ENCODE peak calls at places on chromosomes 12 and 14, in seven cellular contexts. One of them, this sample, is unnamed.

GRCh38 chr12:94141004-94141764 is 7.2 kb upstream of the PLXNC1 start:
- DNase-seq in epithelial cell of esophagus: no peak
- DNase-seq in activated naive CD4-positive, alpha-beta T cell treated with Interleukin-2 at 50 U/mL for 16 hours: no peak
- DNase-seq in activated CD4-positive, CD25-positive, alpha-beta regulatory T cell treated with anti-CD3 and anti-CD28 coated beads, Interleukin-2, amount 50 U/mL, for 72 hours: no peak
- DNase-seq in thyroid gland: no peak
- DNase-seq in CD8-positive, alpha-beta T cell: no peak
- DNase-seq in CD4-positive, alpha-beta T cell: no peak
- DNase-seq in this sample: no peak

GRCh38 chr12:57772429-57773322 is at the start of gene EEF1AKMT3:
- DNase-seq in epithelial cell of esophagus: peak; percentile 64
- DNase-seq in activated naive CD4-positive, alpha-beta T cell treated with Interleukin-2 at 50 U/mL for 16 hours: peak; percentile 48
- DNase-seq in activated CD4-positive, CD25-positive, alpha-beta regulatory T cell treated with anti-CD3 and anti-CD28 coated beads, Interleukin-2, amount 50 U/mL, for 72 hours: peak; percentile 48
- DNase-seq in thyroid gland: peak; percentile 70
- DNase-seq in CD8-positive, alpha-beta T cell: no peak
- DNase-seq in CD4-positive, alpha-beta T cell: no peak
- DNase-seq in this sample: no peak

GRCh38 chr12:76422154-76422877 is 74.1 kb upstream of the BBS10 start:
- DNase-seq in epithelial cell of esophagus: no peak
- DNase-seq in activated naive CD4-positive, alpha-beta T cell treated with Interleukin-2 at 50 U/mL for 16 hours: no peak
- DNase-seq in activated CD4-positive, CD25-positive, alpha-beta regulatory T cell treated with anti-CD3 and anti-CD28 coated beads, Interleukin-2, amount 50 U/mL, for 72 hours: no peak
- DNase-seq in thyroid gland: no peak
- DNase-seq in CD8-positive, alpha-beta T cell: no peak
- DNase-seq in CD4-positive, alpha-beta T cell: no peak
- DNase-seq in this sample: no peak

GRCh38 chr12:110998165-110998564 is 77.8 kb upstream of the MYL2 start:
- DNase-seq in epithelial cell of esophagus: no peak
- DNase-seq in activated naive CD4-positive, alpha-beta T cell treated with Interleukin-2 at 50 U/mL for 16 hours: no peak
- DNase-seq in activated CD4-positive, CD25-positive, alpha-beta regulatory T cell treated with anti-CD3 and anti-CD28 coated beads, Interleukin-2, amount 50 U/mL, for 72 hours: no peak
- DNase-seq in thyroid gland: no peak
- DNase-seq in CD8-positive, alpha-beta T cell: no peak
- DNase-seq in CD4-positive, alpha-beta T cell: no peak
- DNase-seq in this sample: no peak

GRCh38 chr14:52267501-52268190 is at the start of gene PTGDR:
- DNase-seq in epithelial cell of esophagus: peak; percentile 13
- DNase-seq in activated naive CD4-positive, alpha-beta T cell treated with Interleukin-2 at 50 U/mL for 16 hours: peak; percentile 65
- DNase-seq in activated CD4-positive, CD25-positive, alpha-beta regulatory T cell treated with anti-CD3 and anti-CD28 coated beads, Interleukin-2, amount 50 U/mL, for 72 hours: no peak
- DNase-seq in thyroid gland: no peak
- DNase-seq in CD8-positive, alpha-beta T cell: peak; percentile 23
- DNase-seq in CD4-positive, alpha-beta T cell: no peak
- DNase-seq in this sample: no peak

GRCh38 chr14:99441157-99441870 is 39.3 kb downstream of the SETD3 start:
- DNase-seq in epithelial cell of esophagus: no peak
- DNase-seq in activated naive CD4-positive, alpha-beta T cell treated with Interleukin-2 at 50 U/mL for 16 hours: no peak
- DNase-seq in activated CD4-positive, CD25-positive, alpha-beta regulatory T cell treated with anti-CD3 and anti-CD28 coated beads, Interleukin-2, amount 50 U/mL, for 72 hours: no peak
- DNase-seq in thyroid gland: no peak
- DNase-seq in CD8-positive, alpha-beta T cell: no peak
- DNase-seq in CD4-positive, alpha-beta T cell: no peak
- DNase-seq in this sample: no peak

GRCh38 chr14:69090187-69090789 is 62.6 kb downstream of the DCAF5 start:
- DNase-seq in epithelial cell of esophagus: peak; percentile 78
- DNase-seq in activated naive CD4-positive, alpha-beta T cell treated with Interleukin-2 at 50 U/mL for 16 hours: peak; percentile 6
- DNase-seq in activated CD4-positive, CD25-positive, alpha-beta regulatory T cell treated with anti-CD3 and anti-CD28 coated beads, Interleukin-2, amount 50 U/mL, for 72 hours: no peak
- DNase-seq in thyroid gland: peak; percentile 55
- DNase-seq in CD8-positive, alpha-beta T cell: no peak
- DNase-seq in CD4-positive, alpha-beta T cell: peak; percentile 13
- DNase-seq in this sample: peak; percentile 56

GRCh38 chr14:50531595-50532501 is 521 bp downstream of the MAP4K5 start:
- DNase-seq in epithelial cell of esophagus: peak; percentile 48
- DNase-seq in activated naive CD4-positive, alpha-beta T cell treated with Interleukin-2 at 50 U/mL for 16 hours: peak; percentile 28
- DNase-seq in activated CD4-positive, CD25-positive, alpha-beta regulatory T cell treated with anti-CD3 and anti-CD28 coated beads, Interleukin-2, amount 50 U/mL, for 72 hours: peak; percentile 58
- DNase-seq in thyroid gland: peak; percentile 52
- DNase-seq in CD8-positive, alpha-beta T cell: peak; percentile 10
- DNase-seq in CD4-positive, alpha-beta T cell: peak; percentile 11
- DNase-seq in this sample: no peak

GRCh38 chr12:27542628-27543027 is 18.6 kb downstream of the PPFIBP1 start:
- DNase-seq in epithelial cell of esophagus: peak; percentile 95
- DNase-seq in activated naive CD4-positive, alpha-beta T cell treated with Interleukin-2 at 50 U/mL for 16 hours: no peak
- DNase-seq in activated CD4-positive, CD25-positive, alpha-beta regulatory T cell treated with anti-CD3 and anti-CD28 coated beads, Interleukin-2, amount 50 U/mL, for 72 hours: no peak
- DNase-seq in thyroid gland: no peak
- DNase-seq in CD8-positive, alpha-beta T cell: no peak
- DNase-seq in CD4-positive, alpha-beta T cell: no peak
- DNase-seq in this sample: peak; percentile 85

GRCh38 chr12:89083491-89083890 is 268.8 kb downstream of the DUSP6 start:
- DNase-seq in epithelial cell of esophagus: no peak
- DNase-seq in activated naive CD4-positive, alpha-beta T cell treated with Interleukin-2 at 50 U/mL for 16 hours: no peak
- DNase-seq in activated CD4-positive, CD25-positive, alpha-beta regulatory T cell treated with anti-CD3 and anti-CD28 coated beads, Interleukin-2, amount 50 U/mL, for 72 hours: no peak
- DNase-seq in thyroid gland: no peak
- DNase-seq in CD8-positive, alpha-beta T cell: no peak
- DNase-seq in CD4-positive, alpha-beta T cell: no peak
- DNase-seq in this sample: no peak

GRCh38 chr14:95385701-95386100 is 66.0 kb upstream of the CLMN start:
- DNase-seq in epithelial cell of esophagus: no peak
- DNase-seq in activated naive CD4-positive, alpha-beta T cell treated with Interleukin-2 at 50 U/mL for 16 hours: no peak
- DNase-seq in activated CD4-positive, CD25-positive, alpha-beta regulatory T cell treated with anti-CD3 and anti-CD28 coated beads, Interleukin-2, amount 50 U/mL, for 72 hours: no peak
- DNase-seq in thyroid gland: no peak
- DNase-seq in CD8-positive, alpha-beta T cell: no peak
- DNase-seq in CD4-positive, alpha-beta T cell: no peak
- DNase-seq in this sample: no peak

GRCh38 chr14:102819176-102819628 is 42.0 kb downstream of the TRAF3 start:
- DNase-seq in epithelial cell of esophagus: peak; percentile 71
- DNase-seq in activated naive CD4-positive, alpha-beta T cell treated with Interleukin-2 at 50 U/mL for 16 hours: peak; percentile 86
- DNase-seq in activated CD4-positive, CD25-positive, alpha-beta regulatory T cell treated with anti-CD3 and anti-CD28 coated beads, Interleukin-2, amount 50 U/mL, for 72 hours: peak; percentile 79
- DNase-seq in thyroid gland: no peak
- DNase-seq in CD8-positive, alpha-beta T cell: no peak
- DNase-seq in CD4-positive, alpha-beta T cell: peak; percentile 17
- DNase-seq in this sample: no peak

GRCh38 chr14:102255401-102256190 is 49.4 kb downstream of the MOK start:
- DNase-seq in epithelial cell of esophagus: peak; percentile 41
- DNase-seq in activated naive CD4-positive, alpha-beta T cell treated with Interleukin-2 at 50 U/mL for 16 hours: no peak
- DNase-seq in activated CD4-positive, CD25-positive, alpha-beta regulatory T cell treated with anti-CD3 and anti-CD28 coated beads, Interleukin-2, amount 50 U/mL, for 72 hours: no peak
- DNase-seq in thyroid gland: no peak
- DNase-seq in CD8-positive, alpha-beta T cell: no peak
- DNase-seq in CD4-positive, alpha-beta T cell: no peak
- DNase-seq in this sample: peak; percentile 37

GRCh38 chr14:36553650-36554260 is 28.7 kb downstream of the NKX2-8 start:
- DNase-seq in epithelial cell of esophagus: peak; percentile 60
- DNase-seq in activated naive CD4-positive, alpha-beta T cell treated with Interleukin-2 at 50 U/mL for 16 hours: no peak
- DNase-seq in activated CD4-positive, CD25-positive, alpha-beta regulatory T cell treated with anti-CD3 and anti-CD28 coated beads, Interleukin-2, amount 50 U/mL, for 72 hours: no peak
- DNase-seq in thyroid gland: peak; percentile 24
- DNase-seq in CD8-positive, alpha-beta T cell: no peak
- DNase-seq in CD4-positive, alpha-beta T cell: no peak
- DNase-seq in this sample: peak; percentile 54

GRCh38 chr12:114721266-114721665 is 37.3 kb upstream of the TBX3 start:
- DNase-seq in epithelial cell of esophagus: no peak
- DNase-seq in activated naive CD4-positive, alpha-beta T cell treated with Interleukin-2 at 50 U/mL for 16 hours: no peak
- DNase-seq in activated CD4-positive, CD25-positive, alpha-beta regulatory T cell treated with anti-CD3 and anti-CD28 coated beads, Interleukin-2, amount 50 U/mL, for 72 hours: no peak
- DNase-seq in thyroid gland: no peak
- DNase-seq in CD8-positive, alpha-beta T cell: no peak
- DNase-seq in CD4-positive, alpha-beta T cell: no peak
- DNase-seq in this sample: no peak

GRCh38 chr12:67716817-67717216 is 68.3 kb downstream of the DYRK2 start:
- DNase-seq in epithelial cell of esophagus: peak; percentile 72
- DNase-seq in activated naive CD4-positive, alpha-beta T cell treated with Interleukin-2 at 50 U/mL for 16 hours: no peak
- DNase-seq in activated CD4-positive, CD25-positive, alpha-beta regulatory T cell treated with anti-CD3 and anti-CD28 coated beads, Interleukin-2, amount 50 U/mL, for 72 hours: no peak
- DNase-seq in thyroid gland: no peak
- DNase-seq in CD8-positive, alpha-beta T cell: no peak
- DNase-seq in CD4-positive, alpha-beta T cell: no peak
- DNase-seq in this sample: peak; percentile 80

GRCh38 chr12:71846322-71846940 is 6.9 kb downstream of the TBC1D15 start:
- DNase-seq in epithelial cell of esophagus: peak; percentile 59
- DNase-seq in activated naive CD4-positive, alpha-beta T cell treated with Interleukin-2 at 50 U/mL for 16 hours: no peak
- DNase-seq in activated CD4-positive, CD25-positive, alpha-beta regulatory T cell treated with anti-CD3 and anti-CD28 coated beads, Interleukin-2, amount 50 U/mL, for 72 hours: no peak
- DNase-seq in thyroid gland: no peak
- DNase-seq in CD8-positive, alpha-beta T cell: no peak
- DNase-seq in CD4-positive, alpha-beta T cell: no peak
- DNase-seq in this sample: peak; percentile 63

GRCh38 chr14:28767851-28768548 is 1.4 kb downstream of the FOXG1 start:
- DNase-seq in epithelial cell of esophagus: no peak
- DNase-seq in activated naive CD4-positive, alpha-beta T cell treated with Interleukin-2 at 50 U/mL for 16 hours: no peak
- DNase-seq in activated CD4-positive, CD25-positive, alpha-beta regulatory T cell treated with anti-CD3 and anti-CD28 coated beads, Interleukin-2, amount 50 U/mL, for 72 hours: no peak
- DNase-seq in thyroid gland: no peak
- DNase-seq in CD8-positive, alpha-beta T cell: no peak
- DNase-seq in CD4-positive, alpha-beta T cell: no peak
- DNase-seq in this sample: no peak

GRCh38 chr14:63051301-63051700 is 6.0 kb upstream of the KCNH5 start:
- DNase-seq in epithelial cell of esophagus: peak; percentile 69
- DNase-seq in activated naive CD4-positive, alpha-beta T cell treated with Interleukin-2 at 50 U/mL for 16 hours: no peak
- DNase-seq in activated CD4-positive, CD25-positive, alpha-beta regulatory T cell treated with anti-CD3 and anti-CD28 coated beads, Interleukin-2, amount 50 U/mL, for 72 hours: no peak
- DNase-seq in thyroid gland: no peak
- DNase-seq in CD8-positive, alpha-beta T cell: no peak
- DNase-seq in CD4-positive, alpha-beta T cell: no peak
- DNase-seq in this sample: no peak

GRCh38 chr12:128381537-128381936 is 114.6 kb downstream of the TMEM132C start:
- DNase-seq in epithelial cell of esophagus: no peak
- DNase-seq in activated naive CD4-positive, alpha-beta T cell treated with Interleukin-2 at 50 U/mL for 16 hours: no peak
- DNase-seq in activated CD4-positive, CD25-positive, alpha-beta regulatory T cell treated with anti-CD3 and anti-CD28 coated beads, Interleukin-2, amount 50 U/mL, for 72 hours: no peak
- DNase-seq in thyroid gland: no peak
- DNase-seq in CD8-positive, alpha-beta T cell: no peak
- DNase-seq in CD4-positive, alpha-beta T cell: no peak
- DNase-seq in this sample: no peak

GRCh38 chr14:86505808-86506207 is 975.9 kb downstream of the FLRT2 start:
- DNase-seq in epithelial cell of esophagus: peak; percentile 50
- DNase-seq in activated naive CD4-positive, alpha-beta T cell treated with Interleukin-2 at 50 U/mL for 16 hours: no peak
- DNase-seq in activated CD4-positive, CD25-positive, alpha-beta regulatory T cell treated with anti-CD3 and anti-CD28 coated beads, Interleukin-2, amount 50 U/mL, for 72 hours: no peak
- DNase-seq in thyroid gland: no peak
- DNase-seq in CD8-positive, alpha-beta T cell: no peak
- DNase-seq in CD4-positive, alpha-beta T cell: no peak
- DNase-seq in this sample: no peak

GRCh38 chr14:25400607-25401206 is 350.8 kb upstream of the STXBP6 start:
- DNase-seq in epithelial cell of esophagus: peak; percentile 61
- DNase-seq in activated naive CD4-positive, alpha-beta T cell treated with Interleukin-2 at 50 U/mL for 16 hours: peak; percentile 3
- DNase-seq in activated CD4-positive, CD25-positive, alpha-beta regulatory T cell treated with anti-CD3 and anti-CD28 coated beads, Interleukin-2, amount 50 U/mL, for 72 hours: no peak
- DNase-seq in thyroid gland: peak; percentile 66
- DNase-seq in CD8-positive, alpha-beta T cell: peak; percentile 3
- DNase-seq in CD4-positive, alpha-beta T cell: no peak
- DNase-seq in this sample: peak; percentile 19

GRCh38 chr14:102994689-102995088 is 62.7 kb downstream of the CDC42BPB start:
- DNase-seq in epithelial cell of esophagus: no peak
- DNase-seq in activated naive CD4-positive, alpha-beta T cell treated with Interleukin-2 at 50 U/mL for 16 hours: no peak
- DNase-seq in activated CD4-positive, CD25-positive, alpha-beta regulatory T cell treated with anti-CD3 and anti-CD28 coated beads, Interleukin-2, amount 50 U/mL, for 72 hours: no peak
- DNase-seq in thyroid gland: no peak
- DNase-seq in CD8-positive, alpha-beta T cell: no peak
- DNase-seq in CD4-positive, alpha-beta T cell: no peak
- DNase-seq in this sample: no peak

GRCh38 chr14:58749066-58749669 is 111.4 kb downstream of the DACT1 start:
- DNase-seq in epithelial cell of esophagus: peak; percentile 80
- DNase-seq in activated naive CD4-positive, alpha-beta T cell treated with Interleukin-2 at 50 U/mL for 16 hours: no peak
- DNase-seq in activated CD4-positive, CD25-positive, alpha-beta regulatory T cell treated with anti-CD3 and anti-CD28 coated beads, Interleukin-2, amount 50 U/mL, for 72 hours: no peak
- DNase-seq in thyroid gland: no peak
- DNase-seq in CD8-positive, alpha-beta T cell: no peak
- DNase-seq in CD4-positive, alpha-beta T cell: no peak
- DNase-seq in this sample: peak; percentile 98

GRCh38 chr12:4603946-4604345 is 41.9 kb downstream of the DYRK4 start:
- DNase-seq in epithelial cell of esophagus: no peak
- DNase-seq in activated naive CD4-positive, alpha-beta T cell treated with Interleukin-2 at 50 U/mL for 16 hours: no peak
- DNase-seq in activated CD4-positive, CD25-positive, alpha-beta regulatory T cell treated with anti-CD3 and anti-CD28 coated beads, Interleukin-2, amount 50 U/mL, for 72 hours: no peak
- DNase-seq in thyroid gland: no peak
- DNase-seq in CD8-positive, alpha-beta T cell: no peak
- DNase-seq in CD4-positive, alpha-beta T cell: no peak
- DNase-seq in this sample: no peak

GRCh38 chr12:62860501-62861156 is 74.3 kb downstream of the PPM1H start:
- DNase-seq in epithelial cell of esophagus: no peak
- DNase-seq in activated naive CD4-positive, alpha-beta T cell treated with Interleukin-2 at 50 U/mL for 16 hours: no peak
- DNase-seq in activated CD4-positive, CD25-positive, alpha-beta regulatory T cell treated with anti-CD3 and anti-CD28 coated beads, Interleukin-2, amount 50 U/mL, for 72 hours: no peak
- DNase-seq in thyroid gland: no peak
- DNase-seq in CD8-positive, alpha-beta T cell: no peak
- DNase-seq in CD4-positive, alpha-beta T cell: no peak
- DNase-seq in this sample: no peak

GRCh38 chr14:91365552-91365951 is 52.1 kb downstream of the CCDC88C start:
- DNase-seq in epithelial cell of esophagus: no peak
- DNase-seq in activated naive CD4-positive, alpha-beta T cell treated with Interleukin-2 at 50 U/mL for 16 hours: no peak
- DNase-seq in activated CD4-positive, CD25-positive, alpha-beta regulatory T cell treated with anti-CD3 and anti-CD28 coated beads, Interleukin-2, amount 50 U/mL, for 72 hours: no peak
- DNase-seq in thyroid gland: no peak
- DNase-seq in CD8-positive, alpha-beta T cell: no peak
- DNase-seq in CD4-positive, alpha-beta T cell: no peak
- DNase-seq in this sample: no peak

GRCh38 chr14:99413172-99413571 is 67.5 kb downstream of the SETD3 start:
- DNase-seq in epithelial cell of esophagus: no peak
- DNase-seq in activated naive CD4-positive, alpha-beta T cell treated with Interleukin-2 at 50 U/mL for 16 hours: no peak
- DNase-seq in activated CD4-positive, CD25-positive, alpha-beta regulatory T cell treated with anti-CD3 and anti-CD28 coated beads, Interleukin-2, amount 50 U/mL, for 72 hours: no peak
- DNase-seq in thyroid gland: no peak
- DNase-seq in CD8-positive, alpha-beta T cell: no peak
- DNase-seq in CD4-positive, alpha-beta T cell: no peak
- DNase-seq in this sample: no peak

GRCh38 chr12:74791365-74791764 is 253.7 kb downstream of the ATXN7L3B start:
- DNase-seq in epithelial cell of esophagus: no peak
- DNase-seq in activated naive CD4-positive, alpha-beta T cell treated with Interleukin-2 at 50 U/mL for 16 hours: no peak
- DNase-seq in activated CD4-positive, CD25-positive, alpha-beta regulatory T cell treated with anti-CD3 and anti-CD28 coated beads, Interleukin-2, amount 50 U/mL, for 72 hours: no peak
- DNase-seq in thyroid gland: no peak
- DNase-seq in CD8-positive, alpha-beta T cell: no peak
- DNase-seq in CD4-positive, alpha-beta T cell: no peak
- DNase-seq in this sample: no peak

GRCh38 chr12:54744590-54744989 is 96.4 kb upstream of the DCD start:
- DNase-seq in epithelial cell of esophagus: no peak
- DNase-seq in activated naive CD4-positive, alpha-beta T cell treated with Interleukin-2 at 50 U/mL for 16 hours: no peak
- DNase-seq in activated CD4-positive, CD25-positive, alpha-beta regulatory T cell treated with anti-CD3 and anti-CD28 coated beads, Interleukin-2, amount 50 U/mL, for 72 hours: no peak
- DNase-seq in thyroid gland: no peak
- DNase-seq in CD8-positive, alpha-beta T cell: no peak
- DNase-seq in CD4-positive, alpha-beta T cell: no peak
- DNase-seq in this sample: no peak

GRCh38 chr12:54207539-54208267 is 18.9 kb upstream of the SMUG1 start:
- DNase-seq in epithelial cell of esophagus: peak; percentile 82
- DNase-seq in activated naive CD4-positive, alpha-beta T cell treated with Interleukin-2 at 50 U/mL for 16 hours: peak; percentile 83
- DNase-seq in activated CD4-positive, CD25-positive, alpha-beta regulatory T cell treated with anti-CD3 and anti-CD28 coated beads, Interleukin-2, amount 50 U/mL, for 72 hours: peak; percentile 83
- DNase-seq in thyroid gland: peak; percentile 78
- DNase-seq in CD8-positive, alpha-beta T cell: peak; percentile 66
- DNase-seq in CD4-positive, alpha-beta T cell: peak; percentile 72
- DNase-seq in this sample: peak; percentile 60

GRCh38 chr12:69388371-69388770 is 28.8 kb downstream of the YEATS4 start:
- DNase-seq in epithelial cell of esophagus: peak; percentile 66
- DNase-seq in activated naive CD4-positive, alpha-beta T cell treated with Interleukin-2 at 50 U/mL for 16 hours: no peak
- DNase-seq in activated CD4-positive, CD25-positive, alpha-beta regulatory T cell treated with anti-CD3 and anti-CD28 coated beads, Interleukin-2, amount 50 U/mL, for 72 hours: no peak
- DNase-seq in thyroid gland: no peak
- DNase-seq in CD8-positive, alpha-beta T cell: no peak
- DNase-seq in CD4-positive, alpha-beta T cell: no peak
- DNase-seq in this sample: peak; percentile 77

GRCh38 chr12:513446-513845 is 53.7 kb downstream of the B4GALNT3 start:
- DNase-seq in epithelial cell of esophagus: peak; percentile 57
- DNase-seq in activated naive CD4-positive, alpha-beta T cell treated with Interleukin-2 at 50 U/mL for 16 hours: no peak
- DNase-seq in activated CD4-positive, CD25-positive, alpha-beta regulatory T cell treated with anti-CD3 and anti-CD28 coated beads, Interleukin-2, amount 50 U/mL, for 72 hours: no peak
- DNase-seq in thyroid gland: no peak
- DNase-seq in CD8-positive, alpha-beta T cell: no peak
- DNase-seq in CD4-positive, alpha-beta T cell: no peak
- DNase-seq in this sample: no peak

GRCh38 chr14:99951085-99951484 is 114.1 kb upstream of the EVL start:
- DNase-seq in epithelial cell of esophagus: no peak
- DNase-seq in activated naive CD4-positive, alpha-beta T cell treated with Interleukin-2 at 50 U/mL for 16 hours: no peak
- DNase-seq in activated CD4-positive, CD25-positive, alpha-beta regulatory T cell treated with anti-CD3 and anti-CD28 coated beads, Interleukin-2, amount 50 U/mL, for 72 hours: no peak
- DNase-seq in thyroid gland: no peak
- DNase-seq in CD8-positive, alpha-beta T cell: no peak
- DNase-seq in CD4-positive, alpha-beta T cell: no peak
- DNase-seq in this sample: no peak

GRCh38 chr12:91633206-91633605 is 450.6 kb upstream of the DCN start:
- DNase-seq in epithelial cell of esophagus: no peak
- DNase-seq in activated naive CD4-positive, alpha-beta T cell treated with Interleukin-2 at 50 U/mL for 16 hours: no peak
- DNase-seq in activated CD4-positive, CD25-positive, alpha-beta regulatory T cell treated with anti-CD3 and anti-CD28 coated beads, Interleukin-2, amount 50 U/mL, for 72 hours: no peak
- DNase-seq in thyroid gland: no peak
- DNase-seq in CD8-positive, alpha-beta T cell: no peak
- DNase-seq in CD4-positive, alpha-beta T cell: no peak
- DNase-seq in this sample: no peak

GRCh38 chr14:22766457-22767322 is at the start of gene OXA1L:
- DNase-seq in epithelial cell of esophagus: peak; percentile 96
- DNase-seq in activated naive CD4-positive, alpha-beta T cell treated with Interleukin-2 at 50 U/mL for 16 hours: peak; percentile 94
- DNase-seq in activated CD4-positive, CD25-positive, alpha-beta regulatory T cell treated with anti-CD3 and anti-CD28 coated beads, Interleukin-2, amount 50 U/mL, for 72 hours: peak; percentile 88
- DNase-seq in thyroid gland: peak; percentile 99
- DNase-seq in CD8-positive, alpha-beta T cell: peak; percentile 94
- DNase-seq in CD4-positive, alpha-beta T cell: peak; percentile 90
- DNase-seq in this sample: peak; percentile 95

This sample was measured in renal cortical epithelial cell.